ENCODE peak calls at places on chromosome 16, in four cellular contexts. U is osteocyte, C is glutamatergic neuron, Y is AG04450. W is an unnamed sample.

GRCh38 chr16:74650966-74651567 is 15.6 kb downstream of the RFWD3 start:
- DNase-seq in U (no peak), C (no peak), Y (no peak), W (peak; percentile 15)

GRCh38 chr16:85698459-85699223 is 9.9 kb upstream of the GINS2 start:
- DNase-seq in U (no peak), C (no peak), Y (no peak), W (no peak)

GRCh38 chr16:59259964-59260348 is 525.8 kb upstream of the GOT2 start:
- DNase-seq in U (no peak), C (no peak), Y (no peak), W (no peak)

GRCh38 chr16:54430491-54431030 is 144.0 kb upstream of the IRX3 start:
- DNase-seq in U (no peak), C (no peak), Y (no peak), W (no peak)

GRCh38 chr16:73091199-73091598 is 43.3 kb upstream of the ZFHX3 start:
- DNase-seq in U (no peak), C (no peak), Y (no peak), W (no peak)

GRCh38 chr16:87432330-87432915 is 40.3 kb downstream of the MAP1LC3B start:
- DNase-seq in U (no peak), C (no peak), Y (no peak), W (no peak)

GRCh38 chr16:27969574-27969973 is 93.9 kb downstream of the GSG1L start:
- DNase-seq in U (no peak), C (no peak), Y (no peak), W (no peak)

GRCh38 chr16:72991211-72991610 is 56.7 kb downstream of the ZFHX3 start:
- DNase-seq in U (no peak), C (no peak), Y (no peak), W (no peak)

GRCh38 chr16:88967800-88968588 is 9.0 kb downstream of the CBFA2T3 start:
- DNase-seq in U (no peak), C (no peak), Y (no peak), W (no peak)

GRCh38 chr16:84278968-84279367 is 15.7 kb upstream of the WFDC1 start:
- DNase-seq in U (no peak), C (peak; percentile 69), Y (no peak), W (no peak)

GRCh38 chr16:52494621-52495020 is 52.3 kb downstream of the TOX3 start:
- DNase-seq in U (no peak), C (no peak), Y (no peak), W (no peak)

GRCh38 chr16:65153365-65154105 is 31.7 kb upstream of the CDH11 start:
- DNase-seq in U (no peak), C (no peak), Y (no peak), W (no peak)

GRCh38 chr16:52747196-52747595 is 200.3 kb upstream of the TOX3 start:
- DNase-seq in U (no peak), C (no peak), Y (no peak), W (no peak)

GRCh38 chr16:19294156-19294649 is 8.7 kb downstream of the CLEC19A start:
- DNase-seq in U (no peak), C (no peak), Y (no peak), W (peak; percentile 8)

GRCh38 chr16:67257486-67258159 is 8.8 kb downstream of the SLC9A5 start:
- DNase-seq in U (no peak), C (no peak), Y (no peak), W (no peak)

GRCh38 chr16:73063284-73063733 is 15.4 kb upstream of the ZFHX3 start:
- DNase-seq in U (no peak), C (no peak), Y (no peak), W (no peak)

GRCh38 chr16:82368041-82368440 is 198.0 kb upstream of the MPHOSPH6 start:
- DNase-seq in U (no peak), C (no peak), Y (no peak), W (peak; percentile 58)

GRCh38 chr16:5916711-5917191 is 819.2 kb upstream of the EEF2KMT start:
- DNase-seq in U (no peak), C (no peak), Y (no peak), W (peak; percentile 5)

GRCh38 chr16:72493681-72494415 is 321.9 kb upstream of the PMFBP1 start:
- DNase-seq in U (no peak), C (no peak), Y (peak; percentile 2), W (no peak)

GRCh38 chr16:87952751-87953150 is 1.5 kb downstream of the BANP start:
- DNase-seq in U (no peak), C (no peak), Y (no peak), W (no peak)

GRCh38 chr16:87474017-87474416 is 18.8 kb downstream of the ZCCHC14 start:
- DNase-seq in U (no peak), C (no peak), Y (no peak), W (no peak)

GRCh38 chr16:46789499-46790414 is 41.2 kb downstream of the C16orf87 start:
- DNase-seq in U (peak; percentile 89), C (peak; percentile 75), Y (no peak), W (peak; percentile 78)

GRCh38 chr16:89331371-89332109 is 114.0 kb downstream of the ZNF778 start:
- DNase-seq in U (no peak), C (no peak), Y (no peak), W (no peak)

GRCh38 chr16:73713817-73714495 is 582.7 kb upstream of the PSMD7 start:
- DNase-seq in U (no peak), C (peak; percentile 51), Y (no peak), W (peak; percentile 65)

GRCh38 chr16:32116080-32116479 is 137.0 kb upstream of the TP53TG3D start:
- DNase-seq in U (no peak), C (no peak), Y (no peak), W (no peak)

GRCh38 chr16:88533381-88533831 is 36.8 kb upstream of the ZC3H18 start:
- DNase-seq in U (no peak), C (no peak), Y (peak; percentile 20), W (no peak)

GRCh38 chr16:80852261-80852872 is 48.0 kb upstream of the CDYL2 start:
- DNase-seq in U (no peak), C (peak; percentile 31), Y (no peak), W (peak; percentile 52)

GRCh38 chr16:9797306-9797705 is 384.9 kb downstream of the GRIN2A start:
- DNase-seq in U (no peak), C (no peak), Y (no peak), W (peak; percentile 12)

GRCh38 chr16:67389911-67390815 is 3.1 kb downstream of the TPPP3 start:
- DNase-seq in U (no peak), C (no peak), Y (no peak), W (no peak)

GRCh38 chr16:12079411-12079965 is 103.0 kb downstream of the SNX29 start:
- DNase-seq in U (no peak), C (no peak), Y (no peak), W (no peak)

GRCh38 chr16:66551362-66551761 is 1.0 kb upstream of the CKLF start:
- DNase-seq in U (no peak), C (peak; percentile 68), Y (no peak), W (peak; percentile 37)

GRCh38 chr16:58197314-58198012 is 443 bp downstream of the CSNK2A2 start:
- DNase-seq in U (no peak), C (peak; percentile 24), Y (no peak), W (peak; percentile 15)

GRCh38 chr16:28532940-28533647 is 5.7 kb downstream of the NUPR1 start:
- DNase-seq in U (no peak), C (no peak), Y (no peak), W (no peak)

GRCh38 chr16:52553322-52553721 is 6.4 kb upstream of the TOX3 start:
- DNase-seq in U (no peak), C (no peak), Y (no peak), W (no peak)

GRCh38 chr16:88763502-88764053 is 21.4 kb downstream of the PIEZO1 start:
- DNase-seq in U (no peak), C (no peak), Y (no peak), W (peak; percentile 46)

GRCh38 chr16:85209526-85210121 is 97.4 kb upstream of the CIBAR2 start:
- DNase-seq in U (no peak), C (no peak), Y (no peak), W (no peak)

GRCh38 chr16:86931410-86931941 is 353.1 kb downstream of the FOXL1 start:
- DNase-seq in U (no peak), C (no peak), Y (peak; percentile 69), W (no peak)

GRCh38 chr16:85616608-85617311 is 3.6 kb downstream of the GSE1 start:
- DNase-seq in U (no peak), C (no peak), Y (no peak), W (no peak)

GRCh38 chr16:49505556-49505955 is 132.0 kb downstream of the C16orf78 start:
- DNase-seq in U (no peak), C (peak; percentile 5), Y (no peak), W (no peak)

DNA sequence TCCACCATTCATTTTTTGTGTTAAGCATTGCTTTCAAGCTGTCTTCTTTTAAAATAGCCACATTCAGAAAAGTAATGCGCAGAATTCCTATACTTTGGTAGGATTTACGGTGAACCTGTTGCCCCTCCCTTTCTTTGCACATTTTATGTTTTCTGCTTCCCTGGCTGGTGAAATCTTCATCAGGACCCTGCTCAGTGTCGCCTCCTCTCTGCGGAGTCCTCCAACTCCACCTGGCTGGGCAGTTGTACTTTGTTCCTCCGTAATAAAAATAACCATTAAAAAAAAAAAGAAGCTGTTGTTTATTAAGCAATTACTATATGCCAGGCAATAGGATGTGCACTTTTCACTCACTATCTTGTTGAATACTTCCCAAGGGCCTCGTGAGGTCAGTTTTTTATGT is 2.9 kb downstream of the UMOD start:
- DNase-seq in U (no peak), C (no peak), Y (no peak), W (no peak)
- TF ChIP-seq CTCF in U (no peak), C (peak; percentile 28), Y (no peak), W (peak; percentile 24)

GRCh38 chr16:2507052-2507678 is 6.6 kb upstream of the ATP6V0C start:
- DNase-seq in U (no peak), C (no peak), Y (no peak), W (no peak)
- TF ChIP-seq CTCF in U (no peak), C (no peak), Y (no peak), W (no peak)

GRCh38 chr16:69563605-69564580 is 1.9 kb upstream of the NFAT5 start:
- DNase-seq in U (no peak), C (no peak), Y (no peak), W (no peak)
- TF ChIP-seq CTCF in U (no peak), C (no peak), Y (no peak), W (no peak)

GRCh38 chr16:56874800-56875199 is 9.8 kb downstream of the SLC12A3 start:
- DNase-seq in U (no peak), C (no peak), Y (no peak), W (no peak)
- TF ChIP-seq CTCF in U (no peak), C (no peak), Y (no peak), W (no peak)

GRCh38 chr16:69531988-69532387 is 33.8 kb upstream of the NFAT5 start:
- DNase-seq in U (no peak), C (no peak), Y (no peak), W (no peak)

GRCh38 chr16:69537706-69538080 is 28.1 kb upstream of the NFAT5 start:
- DNase-seq in U (no peak), C (no peak), Y (no peak), W (no peak)

GRCh38 chr16:69535123-69536050 is 30.4 kb upstream of the NFAT5 start:
- DNase-seq in U (no peak), C (no peak), Y (no peak), W (peak; percentile 7)

GRCh38 chr16:69532761-69533459 is 32.9 kb upstream of the NFAT5 start:
- DNase-seq in U (no peak), C (no peak), Y (no peak), W (no peak)

DNA sequence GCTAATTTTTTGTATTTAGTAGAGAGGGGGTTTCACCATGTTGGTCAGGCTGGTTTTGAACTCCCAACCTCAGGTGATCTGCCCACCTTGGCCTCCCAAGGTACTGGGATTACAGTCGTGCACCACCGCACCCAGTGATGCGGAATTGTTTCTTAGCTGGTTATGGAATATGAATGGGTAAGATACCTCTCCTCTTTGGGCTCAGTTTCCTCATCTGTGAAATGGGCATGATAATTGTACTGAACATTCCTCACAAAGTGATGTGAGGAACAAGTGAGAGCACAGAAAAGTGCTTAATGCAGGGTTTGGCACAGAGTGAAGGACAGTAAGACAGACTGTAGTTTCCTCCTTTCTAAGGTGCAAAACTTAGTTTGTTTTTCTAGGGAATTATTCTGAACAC is 31.0 kb upstream of the NFAT5 start:
- DNase-seq in U (no peak), C (no peak), Y (no peak), W (no peak)
- TF ChIP-seq CTCF in U (no peak), C (no peak), Y (no peak), W (no peak)